ENCODE peak calls at places on chromosome 21, in four cellular contexts. S is fibroblast of mammary gland, R is sciatic nerve, Q is adipocyte. U is an unnamed sample.

GRCh38 chr21:35593000-35593502 is 467.3 kb downstream of the SETD4 start:
- DNase-seq in S (peak), R (no peak), Q (peak), U (no peak)

GRCh38 chr21:32283001-32283400 is 4.2 kb upstream of the MIS18A start:
- DNase-seq in S (no peak), R (no peak), Q (no peak), U (no peak)

GRCh38 chr21:32940079-32941014 is 85.4 kb upstream of the OLIG2 start:
- DNase-seq in S (peak), R (no peak), Q (peak), U (peak)

GRCh38 chr21:24118738-24119470 is 1488.4 kb downstream of the MRPL39 start:
- DNase-seq in S (no peak), R (no peak), Q (peak), U (no peak)

GRCh38 chr21:28832013-28832714 is 160.5 kb downstream of the LTN1 start:
- DNase-seq in S (peak), R (no peak), Q (no peak), U (no peak)

GRCh38 chr21:15775981-15776380 is 46.2 kb downstream of the USP25 start:
- DNase-seq in S (peak), R (no peak), Q (peak), U (no peak)

GRCh38 chr21:42786884-42787283 is 92.5 kb downstream of the WDR4 start:
- DNase-seq in S (no peak), R (no peak), Q (no peak), U (no peak)

GRCh38 chr21:33844104-33844889 is 71.3 kb downstream of the ATP5PO start:
- DNase-seq in S (no peak), R (peak), Q (peak), U (no peak)

GRCh38 chr21:41282412-41282811 is 34.2 kb upstream of the FAM3B start:
- DNase-seq in S (no peak), R (no peak), Q (no peak), U (no peak)